ENCODE peak calls at places on chromosomes 13 and 19, in six cellular contexts. A is progenitor cell of endocrine pancreas; T is T-helper 2 cell; O is activated CD4-positive, alpha-beta memory T cell treated with anti-CD3 and anti-CD28 coated beads, Interleukin-2, amount 10 ng/mL, durations not matched to agents 7 days and 5 days; U is activated CD8-positive, alpha-beta memory T cell treated with anti-CD3 and anti-CD28 coated beads for 1 hour; E is stimulated activated naive CD8-positive, alpha-beta T cell treated with anti-CD3 and anti-CD28 coated beads, Interleukin-15, Interleukin-2, amounts not matched to agents 100 U/mL and 50 U/mL, for 24 hours. L is an unnamed sample.

GRCh38 chr19:13428352-13428751 is 77.9 kb downstream of the CACNA1A start:
- DNase-seq in A (no peak), T (no peak), O (peak; percentile 16), U (no peak), E (peak; percentile 9), L (no peak)

GRCh38 chr19:30228726-30229523 is 143.3 kb upstream of the ZNF536 start:
- DNase-seq in A (no peak), T (no peak), O (no peak), U (no peak), E (no peak), L (no peak)

GRCh38 chr19:38527466-38528136 is 90.2 kb downstream of the MAP4K1 start:
- DNase-seq in A (no peak), T (no peak), O (peak; percentile 24), U (no peak), E (no peak), L (no peak)

GRCh38 chr13:46577656-46578589 is 25.0 kb downstream of the LRCH1 start:
- DNase-seq in A (no peak), T (no peak), O (no peak), U (no peak), E (no peak), L (no peak)

GRCh38 chr13:54241719-54242118 is 1213.1 kb downstream of the OLFM4 start:
- DNase-seq in A (no peak), T (no peak), O (no peak), U (no peak), E (no peak), L (no peak)

GRCh38 chr13:27573265-27573664 is 47.1 kb downstream of the LNX2 start:
- DNase-seq in A (no peak), T (no peak), O (no peak), U (no peak), E (no peak), L (no peak)

GRCh38 chr13:47831265-47831664 is 169.8 kb downstream of the SUCLA2 start:
- DNase-seq in A (no peak), T (no peak), O (no peak), U (no peak), E (no peak), L (no peak)

GRCh38 chr19:33298146-33298911 is 4.0 kb downstream of the CEBPA start:
- DNase-seq in A (no peak), T (no peak), O (no peak), U (no peak), E (no peak), L (no peak)

GRCh38 chr13:41905600-41906254 is 55.2 kb downstream of the VWA8 start:
- DNase-seq in A (no peak), T (no peak), O (no peak), U (no peak), E (no peak), L (no peak)

GRCh38 chr19:43667524-43668405 is 2.2 kb downstream of the PLAUR start:
- DNase-seq in A (peak; percentile 12), T (no peak), O (no peak), U (no peak), E (no peak), L (no peak)

GRCh38 chr13:48411281-48412099 is 1.4 kb downstream of the LPAR6 start:
- DNase-seq in A (no peak), T (no peak), O (peak; percentile 49), U (no peak), E (peak; percentile 18), L (no peak)

GRCh38 chr13:87982436-87982835 is 311.3 kb downstream of the SLITRK5 start:
- DNase-seq in A (no peak), T (no peak), O (no peak), U (no peak), E (no peak), L (no peak)

GRCh38 chr13:93769126-93769525 is 542.5 kb downstream of the GPC6 start:
- DNase-seq in A (no peak), T (no peak), O (no peak), U (no peak), E (no peak), L (no peak)

GRCh38 chr13:40069173-40070044 is 413.9 kb downstream of the COG6 start:
- DNase-seq in A (peak; percentile 58), T (peak; percentile 54), O (peak; percentile 72), U (peak; percentile 51), E (peak; percentile 80), L (no peak)

GRCh38 chr19:1264801-1265610 is 4.1 kb upstream of the CIRBP start:
- DNase-seq in A (no peak), T (no peak), O (no peak), U (no peak), E (no peak), L (no peak)

GRCh38 chr19:17005000-17005399 is 21.6 kb downstream of the CPAMD8 start:
- DNase-seq in A (no peak), T (no peak), O (no peak), U (no peak), E (peak; percentile 17), L (no peak)

GRCh38 chr13:36082396-36082795 is 48.8 kb downstream of the DCLK1 start:
- DNase-seq in A (no peak), T (no peak), O (no peak), U (no peak), E (no peak), L (no peak)

GRCh38 chr19:51407631-51408131 is 9.8 kb downstream of the SIGLEC10 start:
- DNase-seq in A (no peak), T (no peak), O (peak; percentile 51), U (no peak), E (peak; percentile 35), L (no peak)

GRCh38 chr19:52786078-52786463 is 520 bp downstream of the ZNF600 start:
- DNase-seq in A (peak; percentile 12), T (no peak), O (peak; percentile 16), U (no peak), E (peak; percentile 13), L (no peak)

GRCh38 chr19:5260381-5260967 is 80.1 kb downstream of the PTPRS start:
- DNase-seq in A (no peak), T (no peak), O (no peak), U (no peak), E (no peak), L (no peak)